ENCODE peak calls at places on chromosomes 1 and 21, in nine cellular contexts. One of them, this sample, is unnamed.

GRCh38 chr1:1183833-1184775 is 10.4 kb downstream of the TTLL10 start:
- DNase-seq in HuH-7: no peak
- DNase-seq in hepatocyte: no peak
- DNase-seq in activated CD8-positive, alpha-beta memory T cell treated with anti-CD3 and anti-CD28 coated beads, Interleukin-2, amount 50 U/mL, for 4 hours: no peak
- DNase-seq in G401: no peak
- DNase-seq in thoracic aorta: no peak
- DNase-seq in heart left ventricle: peak
- DNase-seq in mucosa of descending colon: no peak
- DNase-seq in substantia nigra: no peak
- DNase-seq in this sample: no peak

GRCh38 chr1:221758455-221758854 is 16.6 kb upstream of the DUSP10 start:
- DNase-seq in HuH-7: no peak
- DNase-seq in hepatocyte: no peak
- DNase-seq in activated CD8-positive, alpha-beta memory T cell treated with anti-CD3 and anti-CD28 coated beads, Interleukin-2, amount 50 U/mL, for 4 hours: no peak
- DNase-seq in G401: no peak
- DNase-seq in thoracic aorta: no peak
- DNase-seq in heart left ventricle: no peak
- DNase-seq in mucosa of descending colon: no peak
- DNase-seq in substantia nigra: no peak
- DNase-seq in this sample: no peak

GRCh38 chr1:207070811-207071210 is 17.7 kb downstream of the PFKFB2 start:
- DNase-seq in HuH-7: no peak
- DNase-seq in hepatocyte: no peak
- DNase-seq in activated CD8-positive, alpha-beta memory T cell treated with anti-CD3 and anti-CD28 coated beads, Interleukin-2, amount 50 U/mL, for 4 hours: no peak
- DNase-seq in G401: no peak
- DNase-seq in thoracic aorta: no peak
- DNase-seq in heart left ventricle: no peak
- DNase-seq in mucosa of descending colon: no peak
- DNase-seq in substantia nigra: no peak
- DNase-seq in this sample: peak

GRCh38 chr1:214325401-214325800 is 44.4 kb downstream of the SMYD2 start:
- DNase-seq in HuH-7: no peak
- DNase-seq in hepatocyte: no peak
- DNase-seq in activated CD8-positive, alpha-beta memory T cell treated with anti-CD3 and anti-CD28 coated beads, Interleukin-2, amount 50 U/mL, for 4 hours: no peak
- DNase-seq in G401: no peak
- DNase-seq in thoracic aorta: no peak
- DNase-seq in heart left ventricle: no peak
- DNase-seq in mucosa of descending colon: no peak
- DNase-seq in substantia nigra: no peak
- DNase-seq in this sample: no peak

GRCh38 chr1:101284021-101284420 is 47.2 kb downstream of the S1PR1 start:
- DNase-seq in HuH-7: no peak
- DNase-seq in hepatocyte: no peak
- DNase-seq in activated CD8-positive, alpha-beta memory T cell treated with anti-CD3 and anti-CD28 coated beads, Interleukin-2, amount 50 U/mL, for 4 hours: peak
- DNase-seq in G401: no peak
- DNase-seq in thoracic aorta: no peak
- DNase-seq in heart left ventricle: no peak
- DNase-seq in mucosa of descending colon: no peak
- DNase-seq in substantia nigra: no peak
- DNase-seq in this sample: no peak

GRCh38 chr1:26787381-26787705 is 407 bp upstream of the PIGV start:
- DNase-seq in HuH-7: no peak
- DNase-seq in hepatocyte: no peak
- DNase-seq in activated CD8-positive, alpha-beta memory T cell treated with anti-CD3 and anti-CD28 coated beads, Interleukin-2, amount 50 U/mL, for 4 hours: peak
- DNase-seq in G401: no peak
- DNase-seq in thoracic aorta: no peak
- DNase-seq in heart left ventricle: no peak
- DNase-seq in mucosa of descending colon: no peak
- DNase-seq in substantia nigra: no peak
- DNase-seq in this sample: no peak

GRCh38 chr1:22821027-22821426 is 110.4 kb downstream of the EPHB2 start:
- DNase-seq in HuH-7: no peak
- DNase-seq in hepatocyte: no peak
- DNase-seq in activated CD8-positive, alpha-beta memory T cell treated with anti-CD3 and anti-CD28 coated beads, Interleukin-2, amount 50 U/mL, for 4 hours: no peak
- DNase-seq in G401: no peak
- DNase-seq in thoracic aorta: no peak
- DNase-seq in heart left ventricle: no peak
- DNase-seq in mucosa of descending colon: no peak
- DNase-seq in substantia nigra: no peak
- DNase-seq in this sample: no peak

GRCh38 chr1:180156201-180156600 is 1.5 kb downstream of the QSOX1 start:
- DNase-seq in HuH-7: no peak
- DNase-seq in hepatocyte: no peak
- DNase-seq in activated CD8-positive, alpha-beta memory T cell treated with anti-CD3 and anti-CD28 coated beads, Interleukin-2, amount 50 U/mL, for 4 hours: no peak
- DNase-seq in G401: no peak
- DNase-seq in thoracic aorta: no peak
- DNase-seq in heart left ventricle: no peak
- DNase-seq in mucosa of descending colon: no peak
- DNase-seq in substantia nigra: no peak
- DNase-seq in this sample: peak

GRCh38 chr1:46691997-46692790 is 20.5 kb downstream of the TEX38 start:
- DNase-seq in HuH-7: no peak
- DNase-seq in hepatocyte: no peak
- DNase-seq in activated CD8-positive, alpha-beta memory T cell treated with anti-CD3 and anti-CD28 coated beads, Interleukin-2, amount 50 U/mL, for 4 hours: no peak
- DNase-seq in G401: peak
- DNase-seq in thoracic aorta: no peak
- DNase-seq in heart left ventricle: no peak
- DNase-seq in mucosa of descending colon: peak
- DNase-seq in substantia nigra: no peak
- DNase-seq in this sample: no peak

GRCh38 chr21:28579986-28580550 is 412.6 kb downstream of the LTN1 start:
- DNase-seq in HuH-7: no peak
- DNase-seq in hepatocyte: no peak
- DNase-seq in activated CD8-positive, alpha-beta memory T cell treated with anti-CD3 and anti-CD28 coated beads, Interleukin-2, amount 50 U/mL, for 4 hours: no peak
- DNase-seq in G401: no peak
- DNase-seq in thoracic aorta: no peak
- DNase-seq in heart left ventricle: no peak
- DNase-seq in mucosa of descending colon: no peak
- DNase-seq in substantia nigra: no peak
- DNase-seq in this sample: no peak

GRCh38 chr1:59994302-59995198 is 68.0 kb upstream of the CYP2J2 start:
- DNase-seq in HuH-7: no peak
- DNase-seq in hepatocyte: peak
- DNase-seq in activated CD8-positive, alpha-beta memory T cell treated with anti-CD3 and anti-CD28 coated beads, Interleukin-2, amount 50 U/mL, for 4 hours: no peak
- DNase-seq in G401: no peak
- DNase-seq in thoracic aorta: peak
- DNase-seq in heart left ventricle: no peak
- DNase-seq in mucosa of descending colon: no peak
- DNase-seq in substantia nigra: no peak
- DNase-seq in this sample: no peak

GRCh38 chr1:224132901-224133300 is 19.0 kb downstream of the FBXO28 start:
- DNase-seq in HuH-7: no peak
- DNase-seq in hepatocyte: no peak
- DNase-seq in activated CD8-positive, alpha-beta memory T cell treated with anti-CD3 and anti-CD28 coated beads, Interleukin-2, amount 50 U/mL, for 4 hours: no peak
- DNase-seq in G401: no peak
- DNase-seq in thoracic aorta: no peak
- DNase-seq in heart left ventricle: no peak
- DNase-seq in mucosa of descending colon: no peak
- DNase-seq in substantia nigra: no peak
- DNase-seq in this sample: no peak

GRCh38 chr1:228541725-228542124 is 54.5 kb downstream of the RNF187 start:
- DNase-seq in HuH-7: no peak
- DNase-seq in hepatocyte: no peak
- DNase-seq in activated CD8-positive, alpha-beta memory T cell treated with anti-CD3 and anti-CD28 coated beads, Interleukin-2, amount 50 U/mL, for 4 hours: no peak
- DNase-seq in G401: no peak
- DNase-seq in thoracic aorta: no peak
- DNase-seq in heart left ventricle: peak
- DNase-seq in mucosa of descending colon: no peak
- DNase-seq in substantia nigra: no peak
- DNase-seq in this sample: no peak

GRCh38 chr1:228478326-228478725 is 8.9 kb upstream of the RNF187 start:
- DNase-seq in HuH-7: no peak
- DNase-seq in hepatocyte: no peak
- DNase-seq in activated CD8-positive, alpha-beta memory T cell treated with anti-CD3 and anti-CD28 coated beads, Interleukin-2, amount 50 U/mL, for 4 hours: no peak
- DNase-seq in G401: no peak
- DNase-seq in thoracic aorta: no peak
- DNase-seq in heart left ventricle: no peak
- DNase-seq in mucosa of descending colon: no peak
- DNase-seq in substantia nigra: no peak
- DNase-seq in this sample: no peak

GRCh38 chr1:111912116-111912515 is 77.4 kb downstream of the KCND3 start:
- DNase-seq in HuH-7: no peak
- DNase-seq in hepatocyte: no peak
- DNase-seq in activated CD8-positive, alpha-beta memory T cell treated with anti-CD3 and anti-CD28 coated beads, Interleukin-2, amount 50 U/mL, for 4 hours: no peak
- DNase-seq in G401: no peak
- DNase-seq in thoracic aorta: no peak
- DNase-seq in heart left ventricle: no peak
- DNase-seq in mucosa of descending colon: no peak
- DNase-seq in substantia nigra: no peak
- DNase-seq in this sample: no peak

GRCh38 chr1:74480068-74480467 is 32.3 kb downstream of the LRRC53 start:
- DNase-seq in HuH-7: no peak
- DNase-seq in hepatocyte: no peak
- DNase-seq in activated CD8-positive, alpha-beta memory T cell treated with anti-CD3 and anti-CD28 coated beads, Interleukin-2, amount 50 U/mL, for 4 hours: no peak
- DNase-seq in G401: no peak
- DNase-seq in thoracic aorta: no peak
- DNase-seq in heart left ventricle: no peak
- DNase-seq in mucosa of descending colon: no peak
- DNase-seq in substantia nigra: no peak
- DNase-seq in this sample: no peak

GRCh38 chr1:238652346-238652968 is 733.9 kb upstream of the CHRM3 start:
- DNase-seq in HuH-7: no peak
- DNase-seq in hepatocyte: no peak
- DNase-seq in activated CD8-positive, alpha-beta memory T cell treated with anti-CD3 and anti-CD28 coated beads, Interleukin-2, amount 50 U/mL, for 4 hours: no peak
- DNase-seq in G401: no peak
- DNase-seq in thoracic aorta: no peak
- DNase-seq in heart left ventricle: no peak
- DNase-seq in mucosa of descending colon: no peak
- DNase-seq in substantia nigra: no peak
- DNase-seq in this sample: no peak

GRCh38 chr1:113536182-113536780 is 146.0 kb downstream of the MAGI3 start:
- DNase-seq in HuH-7: no peak
- DNase-seq in hepatocyte: no peak
- DNase-seq in activated CD8-positive, alpha-beta memory T cell treated with anti-CD3 and anti-CD28 coated beads, Interleukin-2, amount 50 U/mL, for 4 hours: no peak
- DNase-seq in G401: no peak
- DNase-seq in thoracic aorta: no peak
- DNase-seq in heart left ventricle: no peak
- DNase-seq in mucosa of descending colon: no peak
- DNase-seq in substantia nigra: no peak
- DNase-seq in this sample: no peak

GRCh38 chr1:116817582-116818064 is 63.4 kb downstream of the CD2 start:
- DNase-seq in HuH-7: peak
- DNase-seq in hepatocyte: peak
- DNase-seq in activated CD8-positive, alpha-beta memory T cell treated with anti-CD3 and anti-CD28 coated beads, Interleukin-2, amount 50 U/mL, for 4 hours: peak
- DNase-seq in G401: peak
- DNase-seq in thoracic aorta: no peak
- DNase-seq in heart left ventricle: no peak
- DNase-seq in mucosa of descending colon: peak
- DNase-seq in substantia nigra: no peak
- DNase-seq in this sample: peak

GRCh38 chr21:38244885-38245869 is 11.6 kb upstream of the KCNJ15 start:
- DNase-seq in HuH-7: no peak
- DNase-seq in hepatocyte: no peak
- DNase-seq in activated CD8-positive, alpha-beta memory T cell treated with anti-CD3 and anti-CD28 coated beads, Interleukin-2, amount 50 U/mL, for 4 hours: peak
- DNase-seq in G401: no peak
- DNase-seq in thoracic aorta: no peak
- DNase-seq in heart left ventricle: no peak
- DNase-seq in mucosa of descending colon: no peak
- DNase-seq in substantia nigra: no peak
- DNase-seq in this sample: no peak

GRCh38 chr1:93740601-93741031 is 59.0 kb upstream of the BCAR3 start:
- DNase-seq in HuH-7: no peak
- DNase-seq in hepatocyte: no peak
- DNase-seq in activated CD8-positive, alpha-beta memory T cell treated with anti-CD3 and anti-CD28 coated beads, Interleukin-2, amount 50 U/mL, for 4 hours: no peak
- DNase-seq in G401: no peak
- DNase-seq in thoracic aorta: no peak
- DNase-seq in heart left ventricle: peak
- DNase-seq in mucosa of descending colon: no peak
- DNase-seq in substantia nigra: no peak
- DNase-seq in this sample: no peak

GRCh38 chr1:229430761-229431269 is 3.1 kb downstream of the ACTA1 start:
- DNase-seq in HuH-7: peak
- DNase-seq in hepatocyte: peak
- DNase-seq in activated CD8-positive, alpha-beta memory T cell treated with anti-CD3 and anti-CD28 coated beads, Interleukin-2, amount 50 U/mL, for 4 hours: peak
- DNase-seq in G401: no peak
- DNase-seq in thoracic aorta: no peak
- DNase-seq in heart left ventricle: peak
- DNase-seq in mucosa of descending colon: peak
- DNase-seq in substantia nigra: no peak
- DNase-seq in this sample: no peak

GRCh38 chr1:207890136-207890738 is 20.7 kb downstream of the CD34 start:
- DNase-seq in HuH-7: no peak
- DNase-seq in hepatocyte: no peak
- DNase-seq in activated CD8-positive, alpha-beta memory T cell treated with anti-CD3 and anti-CD28 coated beads, Interleukin-2, amount 50 U/mL, for 4 hours: no peak
- DNase-seq in G401: no peak
- DNase-seq in thoracic aorta: no peak
- DNase-seq in heart left ventricle: peak
- DNase-seq in mucosa of descending colon: peak
- DNase-seq in substantia nigra: peak
- DNase-seq in this sample: peak

GRCh38 chr1:18666317-18666920 is 35.8 kb downstream of the PAX7 start:
- DNase-seq in HuH-7: no peak
- DNase-seq in hepatocyte: no peak
- DNase-seq in activated CD8-positive, alpha-beta memory T cell treated with anti-CD3 and anti-CD28 coated beads, Interleukin-2, amount 50 U/mL, for 4 hours: no peak
- DNase-seq in G401: no peak
- DNase-seq in thoracic aorta: no peak
- DNase-seq in heart left ventricle: no peak
- DNase-seq in mucosa of descending colon: peak
- DNase-seq in substantia nigra: no peak
- DNase-seq in this sample: no peak

GRCh38 chr21:33817663-33818433 is 97.8 kb downstream of the ATP5PO start:
- DNase-seq in HuH-7: no peak
- DNase-seq in hepatocyte: no peak
- DNase-seq in activated CD8-positive, alpha-beta memory T cell treated with anti-CD3 and anti-CD28 coated beads, Interleukin-2, amount 50 U/mL, for 4 hours: no peak
- DNase-seq in G401: no peak
- DNase-seq in thoracic aorta: no peak
- DNase-seq in heart left ventricle: no peak
- DNase-seq in mucosa of descending colon: no peak
- DNase-seq in substantia nigra: no peak
- DNase-seq in this sample: no peak

GRCh38 chr1:172654535-172654934 is 4.4 kb upstream of the FASLG start:
- DNase-seq in HuH-7: no peak
- DNase-seq in hepatocyte: peak
- DNase-seq in activated CD8-positive, alpha-beta memory T cell treated with anti-CD3 and anti-CD28 coated beads, Interleukin-2, amount 50 U/mL, for 4 hours: no peak
- DNase-seq in G401: no peak
- DNase-seq in thoracic aorta: no peak
- DNase-seq in heart left ventricle: no peak
- DNase-seq in mucosa of descending colon: no peak
- DNase-seq in substantia nigra: no peak
- DNase-seq in this sample: no peak

GRCh38 chr1:117231748-117232373 is 21.1 kb upstream of the VTCN1 start:
- DNase-seq in HuH-7: no peak
- DNase-seq in hepatocyte: peak
- DNase-seq in activated CD8-positive, alpha-beta memory T cell treated with anti-CD3 and anti-CD28 coated beads, Interleukin-2, amount 50 U/mL, for 4 hours: no peak
- DNase-seq in G401: no peak
- DNase-seq in thoracic aorta: no peak
- DNase-seq in heart left ventricle: no peak
- DNase-seq in mucosa of descending colon: peak
- DNase-seq in substantia nigra: no peak
- DNase-seq in this sample: no peak

GRCh38 chr1:9892563-9893528 is 17.2 kb downstream of the CTNNBIP1 start:
- DNase-seq in HuH-7: no peak
- DNase-seq in hepatocyte: no peak
- DNase-seq in activated CD8-positive, alpha-beta memory T cell treated with anti-CD3 and anti-CD28 coated beads, Interleukin-2, amount 50 U/mL, for 4 hours: no peak
- DNase-seq in G401: peak
- DNase-seq in thoracic aorta: no peak
- DNase-seq in heart left ventricle: no peak
- DNase-seq in mucosa of descending colon: peak
- DNase-seq in substantia nigra: no peak
- DNase-seq in this sample: peak

GRCh38 chr1:95002657-95003432 is 69.9 kb downstream of the ALG14 start:
- DNase-seq in HuH-7: no peak
- DNase-seq in hepatocyte: peak
- DNase-seq in activated CD8-positive, alpha-beta memory T cell treated with anti-CD3 and anti-CD28 coated beads, Interleukin-2, amount 50 U/mL, for 4 hours: no peak
- DNase-seq in G401: peak
- DNase-seq in thoracic aorta: no peak
- DNase-seq in heart left ventricle: peak
- DNase-seq in mucosa of descending colon: no peak
- DNase-seq in substantia nigra: no peak
- DNase-seq in this sample: no peak

GRCh38 chr1:7886346-7886745 is 33.5 kb upstream of the UTS2 start:
- DNase-seq in HuH-7: no peak
- DNase-seq in hepatocyte: no peak
- DNase-seq in activated CD8-positive, alpha-beta memory T cell treated with anti-CD3 and anti-CD28 coated beads, Interleukin-2, amount 50 U/mL, for 4 hours: no peak
- DNase-seq in G401: peak
- DNase-seq in thoracic aorta: no peak
- DNase-seq in heart left ventricle: no peak
- DNase-seq in mucosa of descending colon: no peak
- DNase-seq in substantia nigra: no peak
- DNase-seq in this sample: no peak

GRCh38 chr1:193408782-193409293 is 222.4 kb upstream of the B3GALT2 start:
- DNase-seq in HuH-7: no peak
- DNase-seq in hepatocyte: peak
- DNase-seq in activated CD8-positive, alpha-beta memory T cell treated with anti-CD3 and anti-CD28 coated beads, Interleukin-2, amount 50 U/mL, for 4 hours: no peak
- DNase-seq in G401: no peak
- DNase-seq in thoracic aorta: peak
- DNase-seq in heart left ventricle: peak
- DNase-seq in mucosa of descending colon: peak
- DNase-seq in substantia nigra: no peak
- DNase-seq in this sample: no peak

This sample was measured in GF-D8.